ENCODE peak calls at places on chromosomes 13 and 19, in nine cellular contexts. Y is AG09309; Z is stimulated activated CD4-positive, alpha-beta T cell treated with anti-CD3 and anti-CD28 coated beads, TNF-alpha, amount 100 ng/mL, for 4 hours; C is activated B cell treated with CpG ODN at 0.5 μM for 24 hours; G is DMS53; E is cardiac fibroblast; W is epithelial cell of prostate; N is SK-MEL-5; R is EL. T is an unnamed sample.

GRCh38 chr19:12757544-12758274 is 6.1 kb downstream of the BEST2 start:
- DNase-seq in Y (no peak), Z (peak), C (peak), G (peak), E (peak), W (no peak), N (peak), R (peak), T (peak)

GRCh38 chr19:21604941-21605548 is 99.6 kb downstream of the ZNF429 start:
- DNase-seq in Y (no peak), Z (no peak), C (no peak), G (no peak), E (peak), W (peak), N (no peak), R (peak), T (peak)

GRCh38 chr19:42480335-42481095 is 37.8 kb upstream of the CXCL17 start:
- DNase-seq in Y (no peak), Z (no peak), C (no peak), G (peak), E (peak), W (no peak), N (peak), R (peak), T (no peak)

GRCh38 chr19:34241513-34242337 is 12.6 kb upstream of the GARRE1 start:
- DNase-seq in Y (no peak), Z (no peak), C (no peak), G (peak), E (no peak), W (no peak), N (peak), R (no peak), T (peak)

GRCh38 chr13:62302341-62302740 is 886.7 kb upstream of the PCDH20 start:
- DNase-seq in Y (no peak), Z (no peak), C (no peak), G (no peak), E (no peak), W (no peak), N (no peak), R (no peak), T (no peak)

GRCh38 chr13:90403330-90404082 is 944.0 kb upstream of the MIR17HG start:
- DNase-seq in Y (no peak), Z (no peak), C (no peak), G (no peak), E (no peak), W (no peak), N (no peak), R (no peak), T (no peak)

GRCh38 chr13:89363144-89363543 is 1692.0 kb downstream of the SLITRK5 start:
- DNase-seq in Y (no peak), Z (no peak), C (no peak), G (peak), E (no peak), W (no peak), N (no peak), R (no peak), T (no peak)

GRCh38 chr13:94595006-94595942 is 678 bp downstream of the TGDS start:
- DNase-seq in Y (no peak), Z (peak), C (peak), G (peak), E (peak), W (no peak), N (peak), R (peak), T (no peak)

GRCh38 chr19:42693760-42694350 is 46.4 kb downstream of the PSG3 start:
- DNase-seq in Y (no peak), Z (no peak), C (no peak), G (peak), E (peak), W (peak), N (peak), R (peak), T (no peak)

GRCh38 chr13:113122571-113123225 is at the start of gene F10:
- DNase-seq in Y (peak), Z (no peak), C (peak), G (peak), E (peak), W (no peak), N (no peak), R (peak), T (no peak)

GRCh38 chr13:39038569-39038898 is 278 bp downstream of the NHLRC3 start:
- DNase-seq in Y (no peak), Z (peak), C (no peak), G (peak), E (no peak), W (no peak), N (peak), R (peak), T (no peak)

GRCh38 chr13:48175200-48175599 is 57.8 kb upstream of the ITM2B start:
- DNase-seq in Y (no peak), Z (no peak), C (no peak), G (no peak), E (no peak), W (no peak), N (no peak), R (no peak), T (no peak)

T was measured in NCI-H774.